ENCODE peak calls at places on chromosomes 3 and 15, in six cellular contexts. B, K, U, P, F and Y are unnamed samples.

GRCh38 chr3:153372326-153372725 is 210.3 kb downstream of the RAP2B start:
- DNase-seq in B (no peak), K (no peak), U (no peak), P (no peak), F (no peak), Y (no peak)

GRCh38 chr3:45341876-45342275 is 46.5 kb upstream of the LARS2 start:
- DNase-seq in B (peak; percentile 63), K (no peak), U (no peak), P (no peak), F (no peak), Y (no peak)

GRCh38 chr15:29570121-29570930 is 251.9 kb downstream of the TJP1 start:
- DNase-seq in B (no peak), K (peak; percentile 60), U (no peak), P (no peak), F (peak; percentile 60), Y (no peak)

GRCh38 chr15:63198752-63199250 is 9.4 kb downstream of the RAB8B start:
- DNase-seq in B (no peak), K (no peak), U (no peak), P (no peak), F (no peak), Y (no peak)

GRCh38 chr15:80912673-80913072 is 76.9 kb downstream of the MESD start:
- DNase-seq in B (no peak), K (no peak), U (no peak), P (no peak), F (no peak), Y (no peak)

GRCh38 chr15:67331676-67332075 is 77.1 kb downstream of the IQCH start:
- DNase-seq in B (no peak), K (no peak), U (no peak), P (no peak), F (no peak), Y (no peak)

GRCh38 chr3:112635674-112636073 is 5.3 kb downstream of the CCDC80 start:
- DNase-seq in B (no peak), K (no peak), U (peak; percentile 91), P (no peak), F (no peak), Y (no peak)

GRCh38 chr3:192867645-192868044 is 50.0 kb downstream of the MB21D2 start:
- DNase-seq in B (no peak), K (peak; percentile 50), U (no peak), P (no peak), F (no peak), Y (no peak)

GRCh38 chr15:68794307-68794706 is 26.4 kb downstream of the ANP32A start:
- DNase-seq in B (no peak), K (no peak), U (no peak), P (no peak), F (no peak), Y (no peak)

GRCh38 chr15:70376929-70377691 is 279.4 kb upstream of the TLE3 start:
- DNase-seq in B (peak; percentile 89), K (peak; percentile 61), U (peak; percentile 27), P (no peak), F (no peak), Y (no peak)

GRCh38 chr3:171878441-171879225 is 35.5 kb downstream of the TMEM212 start:
- DNase-seq in B (no peak), K (peak; percentile 41), U (peak; percentile 74), P (no peak), F (no peak), Y (no peak)

GRCh38 chr3:94032187-94032586 is 3.8 kb upstream of the STX19 start:
- DNase-seq in B (no peak), K (no peak), U (no peak), P (no peak), F (no peak), Y (no peak)

GRCh38 chr3:168544097-168544957 is 448.6 kb upstream of the GOLIM4 start:
- DNase-seq in B (no peak), K (peak; percentile 61), U (peak; percentile 5), P (no peak), F (no peak), Y (no peak)

GRCh38 chr15:60507596-60508424 is 28.9 kb upstream of the ICE2 start:
- DNase-seq in B (no peak), K (peak; percentile 79), U (peak; percentile 74), P (peak; percentile 64), F (no peak), Y (peak; percentile 75)

GRCh38 chr15:60392986-60393811 is 4.6 kb downstream of the ANXA2 start:
- DNase-seq in B (peak; percentile 89), K (no peak), U (peak; percentile 97), P (no peak), F (peak; percentile 73), Y (no peak)

GRCh38 chr3:64038252-64038651 is 15.0 kb upstream of the PSMD6 start:
- DNase-seq in B (no peak), K (no peak), U (no peak), P (no peak), F (no peak), Y (no peak)

GRCh38 chr3:41893977-41894376 is 67.9 kb downstream of the ULK4 start:
- DNase-seq in B (no peak), K (peak; percentile 51), U (peak; percentile 73), P (peak; percentile 38), F (no peak), Y (peak; percentile 8)

GRCh38 chr3:193787496-193787870 is 194.5 kb downstream of the OPA1 start:
- DNase-seq in B (peak; percentile 58), K (no peak), U (no peak), P (no peak), F (no peak), Y (no peak)

GRCh38 chr15:56442354-56442753 is 22.6 kb downstream of the MNS1 start:
- DNase-seq in B (no peak), K (no peak), U (no peak), P (no peak), F (no peak), Y (no peak)

GRCh38 chr3:187352581-187353575 is 15.3 kb upstream of the RTP4 start:
- DNase-seq in B (no peak), K (no peak), U (peak; percentile 5), P (no peak), F (peak; percentile 57), Y (no peak)

GRCh38 chr3:183968846-183969245 is 48.8 kb downstream of the ABCC5 start:
- DNase-seq in B (no peak), K (no peak), U (no peak), P (no peak), F (no peak), Y (no peak)

DNA sequence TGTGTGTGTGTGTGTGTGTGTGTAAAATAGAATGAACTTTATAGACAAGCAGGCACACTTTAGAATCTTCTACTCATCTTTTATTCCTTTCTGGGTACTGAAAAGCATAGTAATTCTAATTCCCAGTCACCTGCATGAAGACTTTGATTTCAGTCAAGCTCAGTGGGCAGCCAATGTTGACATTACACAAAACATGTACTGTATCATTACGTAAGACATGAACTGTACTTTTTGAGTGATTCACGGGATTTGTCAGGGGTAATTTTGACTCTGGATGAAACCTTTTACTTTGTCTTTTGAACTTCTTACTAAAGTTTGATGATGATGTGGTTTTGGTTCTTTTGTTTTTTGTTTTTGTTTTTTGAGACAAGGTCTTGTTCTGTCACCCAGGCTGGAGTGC is 38.8 kb downstream of the PTPRG start:
- DNase-seq in B (no peak), K (no peak), U (peak; percentile 21), P (no peak), F (no peak), Y (no peak)
- H3K4me3 ChIP-seq in B (no peak overlapping the region), K (no peak overlapping the region), U (no peak overlapping the region), P (no peak overlapping the region), F (no peak overlapping the region), Y (no peak overlapping the region)

GRCh38 chr3:107662586-107662985 is 139.8 kb downstream of the BBX start:
- DNase-seq in B (no peak), K (no peak), U (no peak), P (no peak), F (no peak), Y (no peak)
- H3K4me3 ChIP-seq in B (no peak overlapping the region), K (no peak overlapping the region), U (no peak overlapping the region), P (no peak overlapping the region), F (no peak overlapping the region), Y (no peak overlapping the region)

DNA sequence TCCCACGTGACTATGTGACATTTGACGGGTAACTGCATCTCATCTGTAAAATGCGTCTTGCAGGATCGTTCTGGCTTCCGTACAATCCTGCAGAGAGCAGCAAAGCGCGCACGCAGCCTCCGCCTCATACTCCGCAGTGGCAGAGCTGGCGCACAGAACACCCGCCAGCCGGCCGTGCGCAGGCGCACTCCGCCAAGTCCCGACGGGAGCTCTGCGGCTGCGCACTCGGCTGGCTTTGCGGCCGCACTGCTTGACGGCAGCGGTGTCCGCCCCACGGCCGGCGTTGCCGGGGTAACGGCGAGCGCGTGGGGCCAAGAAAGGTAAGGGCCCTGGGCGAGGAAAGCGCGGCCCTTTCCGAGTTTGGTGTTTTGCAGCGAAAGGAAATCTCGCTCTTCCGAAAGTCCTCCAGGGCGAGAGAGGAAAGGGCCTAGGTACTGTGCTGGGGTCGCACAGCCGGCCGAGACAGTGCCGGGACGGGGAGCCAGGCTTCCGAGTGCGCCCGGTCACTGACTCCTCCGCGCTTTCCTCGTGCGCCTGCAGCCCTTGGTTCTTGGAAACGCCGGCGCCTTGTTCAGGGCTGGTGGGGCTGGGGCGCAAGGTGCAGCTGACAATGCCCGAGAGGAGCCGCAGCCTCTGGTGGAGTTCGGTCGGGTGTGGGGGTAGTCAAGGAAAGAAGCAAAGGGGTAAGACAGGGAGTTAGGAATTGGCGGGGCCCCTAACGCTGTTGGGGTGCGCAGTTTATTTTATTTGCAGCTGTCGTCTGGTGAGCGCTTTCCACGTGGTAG is at the start of gene TSEN2:
- DNase-seq in B (peak; percentile 98), K (peak; percentile 94), U (peak; percentile 96), P (peak; percentile 97), F (peak; percentile 98), Y (peak; percentile 95)
- H3K4me3 ChIP-seq in B (peak within 1 kb of the TSS; percentile 78), K (peak within 1 kb of the TSS; percentile 82), U (peak within 1 kb of the TSS; percentile 66), P (peak within 1 kb of the TSS; percentile 92), F (peak within 1 kb of the TSS; percentile 73), Y (peak within 1 kb of the TSS; percentile 65)

GRCh38 chr15:40770147-40770721 is 454 bp downstream of the C15orf62 start:
- DNase-seq in B (no peak), K (no peak), U (peak; percentile 24), P (peak; percentile 87), F (peak; percentile 75), Y (no peak)

GRCh38 chr15:40772014-40772413 is 2.2 kb downstream of the C15orf62 start:
- DNase-seq in B (no peak), K (no peak), U (no peak), P (no peak), F (no peak), Y (no peak)

GRCh38 chr15:40773496-40773895 is 3.7 kb downstream of the C15orf62 start:
- DNase-seq in B (no peak), K (no peak), U (no peak), P (no peak), F (no peak), Y (no peak)

GRCh38 chr15:40769310-40770146 is at the start of gene C15orf62:
- DNase-seq in B (peak; percentile 92), K (no peak), U (peak; percentile 62), P (peak; percentile 94), F (peak; percentile 81), Y (peak; percentile 87)

GRCh38 chr15:40771242-40771641 is 1.5 kb downstream of the C15orf62 start:
- DNase-seq in B (no peak), K (no peak), U (no peak), P (no peak), F (no peak), Y (no peak)
- H3K4me3 ChIP-seq in B (no peak overlapping the region), K (no peak overlapping the region), U (no peak overlapping the region), P (peak overlapping the region; percentile 61), F (no peak overlapping the region), Y (no peak overlapping the region)

GRCh38 chr15:43517354-43518072 is at the start of gene MAP1A:
- DNase-seq in B (peak; percentile 89), K (peak; percentile 58), U (peak; percentile 67), P (peak; percentile 70), F (no peak), Y (peak; percentile 74)
- H3K4me3 ChIP-seq in B (peak within 1 kb of the TSS; percentile 13), K (peak within 1 kb of the TSS; percentile 85), U (peak within 1 kb of the TSS; percentile 74), P (peak within 1 kb of the TSS; percentile 69), F (peak within 1 kb of the TSS; percentile 47), Y (peak within 1 kb of the TSS; percentile 96)